ENCODE peak calls at places on chromosomes 13 and 19, in five cellular contexts. One of them, this sample, is unnamed.

GRCh38 chr19:7145494-7145893 is 76.0 kb downstream of the ZNF557 start:
- DNase-seq in psoas muscle: no peak
- DNase-seq in esophagus squamous epithelium: no peak
- DNase-seq in cardiac septum: no peak
- DNase-seq in head of caudate nucleus: no peak
- DNase-seq in this sample: no peak

GRCh38 chr13:20404488-20405222 is 121.0 kb downstream of the CRYL1 start:
- DNase-seq in cardiac septum: no peak
- DNase-seq in psoas muscle: no peak
- DNase-seq in head of caudate nucleus: no peak
- DNase-seq in esophagus squamous epithelium: no peak
- DNase-seq in this sample: no peak

GRCh38 chr13:113856716-113857065 is 7.2 kb downstream of the GAS6 start:
- DNase-seq in cardiac septum: peak
- DNase-seq in head of caudate nucleus: no peak
- DNase-seq in esophagus squamous epithelium: no peak
- DNase-seq in psoas muscle: peak
- DNase-seq in this sample: no peak

GRCh38 chr19:2578391-2578826 is 102.5 kb downstream of the GADD45B start:
- DNase-seq in esophagus squamous epithelium: no peak
- DNase-seq in cardiac septum: peak
- DNase-seq in psoas muscle: peak
- DNase-seq in head of caudate nucleus: no peak
- DNase-seq in this sample: no peak

GRCh38 chr13:99028890-99029289 is 51.0 kb upstream of the DOCK9 start:
- DNase-seq in head of caudate nucleus: no peak
- DNase-seq in cardiac septum: no peak
- DNase-seq in psoas muscle: no peak
- DNase-seq in esophagus squamous epithelium: no peak
- DNase-seq in this sample: peak

GRCh38 chr13:43405457-43405856 is 381.3 kb downstream of the ENOX1 start:
- DNase-seq in esophagus squamous epithelium: no peak
- DNase-seq in psoas muscle: no peak
- DNase-seq in cardiac septum: no peak
- DNase-seq in head of caudate nucleus: no peak
- DNase-seq in this sample: no peak

GRCh38 chr13:18628428-18628827 is 553.2 kb downstream of the TUBA3C start:
- DNase-seq in cardiac septum: no peak
- DNase-seq in head of caudate nucleus: no peak
- DNase-seq in psoas muscle: no peak
- DNase-seq in esophagus squamous epithelium: no peak
- DNase-seq in this sample: no peak

GRCh38 chr19:33445752-33446070 is 72.2 kb downstream of the CEBPG start:
- DNase-seq in esophagus squamous epithelium: no peak
- DNase-seq in cardiac septum: peak
- DNase-seq in psoas muscle: peak
- DNase-seq in head of caudate nucleus: no peak
- DNase-seq in this sample: no peak

GRCh38 chr19:45784096-45784495 is 1.8 kb upstream of the DMPK start:
- DNase-seq in cardiac septum: no peak
- DNase-seq in head of caudate nucleus: no peak
- DNase-seq in psoas muscle: no peak
- DNase-seq in esophagus squamous epithelium: no peak
- DNase-seq in this sample: no peak

GRCh38 chr19:48552406-48553322 is 692 bp downstream of the SULT2B1 start:
- DNase-seq in head of caudate nucleus: no peak
- DNase-seq in cardiac septum: no peak
- DNase-seq in esophagus squamous epithelium: no peak
- DNase-seq in psoas muscle: no peak
- DNase-seq in this sample: no peak

GRCh38 chr13:98517576-98518310 is 59.2 kb downstream of the STK24 start:
- DNase-seq in psoas muscle: no peak
- DNase-seq in esophagus squamous epithelium: no peak
- DNase-seq in cardiac septum: no peak
- DNase-seq in head of caudate nucleus: no peak
- DNase-seq in this sample: peak